ENCODE peak calls at places on chromosomes 13 and 19, in five cellular contexts. One of them, this sample, is unnamed.

GRCh38 chr13:59229861-59230260 is 933.9 kb downstream of the DIAPH3 start:
- DNase-seq in T-helper 17 cell: no peak
- DNase-seq in occipital lobe: no peak
- DNase-seq in activated CD4-positive, alpha-beta T cell treated with anti-CD3 and anti-CD28 coated beads, Interleukin-2, amount 50 U/mL, for 4 hours: no peak
- DNase-seq in choroid plexus epithelial cell: no peak
- DNase-seq in this sample: no peak

GRCh38 chr19:1155352-1156304 is 18.4 kb downstream of the SBNO2 start:
- DNase-seq in activated CD4-positive, alpha-beta T cell treated with anti-CD3 and anti-CD28 coated beads, Interleukin-2, amount 50 U/mL, for 4 hours: no peak
- DNase-seq in occipital lobe: no peak
- DNase-seq in choroid plexus epithelial cell: peak
- DNase-seq in T-helper 17 cell: no peak
- DNase-seq in this sample: peak

GRCh38 chr19:49502866-49503581 is 6.8 kb downstream of the RPS11 start:
- DNase-seq in T-helper 17 cell: peak
- DNase-seq in occipital lobe: no peak
- DNase-seq in choroid plexus epithelial cell: peak
- DNase-seq in activated CD4-positive, alpha-beta T cell treated with anti-CD3 and anti-CD28 coated beads, Interleukin-2, amount 50 U/mL, for 4 hours: peak
- DNase-seq in this sample: no peak

GRCh38 chr13:95505265-95505664 is 47.3 kb upstream of the CLDN10 start:
- DNase-seq in choroid plexus epithelial cell: no peak
- DNase-seq in occipital lobe: no peak
- DNase-seq in T-helper 17 cell: no peak
- DNase-seq in activated CD4-positive, alpha-beta T cell treated with anti-CD3 and anti-CD28 coated beads, Interleukin-2, amount 50 U/mL, for 4 hours: no peak
- DNase-seq in this sample: no peak

GRCh38 chr19:42253245-42254082 is 1.5 kb downstream of the ERF start:
- DNase-seq in activated CD4-positive, alpha-beta T cell treated with anti-CD3 and anti-CD28 coated beads, Interleukin-2, amount 50 U/mL, for 4 hours: peak
- DNase-seq in occipital lobe: peak
- DNase-seq in T-helper 17 cell: peak
- DNase-seq in choroid plexus epithelial cell: peak
- DNase-seq in this sample: peak

GRCh38 chr13:50713849-50714248 is 129.6 kb downstream of the DLEU7 start:
- DNase-seq in occipital lobe: no peak
- DNase-seq in T-helper 17 cell: no peak
- DNase-seq in choroid plexus epithelial cell: peak
- DNase-seq in activated CD4-positive, alpha-beta T cell treated with anti-CD3 and anti-CD28 coated beads, Interleukin-2, amount 50 U/mL, for 4 hours: no peak
- DNase-seq in this sample: no peak

GRCh38 chr13:44667950-44668349 is 91.8 kb upstream of the TSC22D1 start:
- DNase-seq in activated CD4-positive, alpha-beta T cell treated with anti-CD3 and anti-CD28 coated beads, Interleukin-2, amount 50 U/mL, for 4 hours: no peak
- DNase-seq in T-helper 17 cell: no peak
- DNase-seq in choroid plexus epithelial cell: peak
- DNase-seq in occipital lobe: no peak
- DNase-seq in this sample: no peak

GRCh38 chr19:18046066-18046718 is 38.2 kb downstream of the ARRDC2 start:
- DNase-seq in activated CD4-positive, alpha-beta T cell treated with anti-CD3 and anti-CD28 coated beads, Interleukin-2, amount 50 U/mL, for 4 hours: no peak
- DNase-seq in choroid plexus epithelial cell: peak
- DNase-seq in T-helper 17 cell: no peak
- DNase-seq in occipital lobe: no peak
- DNase-seq in this sample: peak

GRCh38 chr13:113401452-113402415 is 37.8 kb upstream of the GRTP1 start:
- DNase-seq in occipital lobe: no peak
- DNase-seq in choroid plexus epithelial cell: no peak
- DNase-seq in activated CD4-positive, alpha-beta T cell treated with anti-CD3 and anti-CD28 coated beads, Interleukin-2, amount 50 U/mL, for 4 hours: no peak
- DNase-seq in T-helper 17 cell: no peak
- DNase-seq in this sample: no peak